ENCODE peak calls at places on chromosome 14, in five cellular contexts. V, G, R, Z and T are unnamed samples.

GRCh38 chr14:22432348-22432976 is 156.6 kb downstream of the DAD1 start:
- DNase-seq in V (no peak), G (peak), R (peak), Z (peak), T (peak)

GRCh38 chr14:83217492-83217891 is 1683.8 kb upstream of the SEL1L start:
- DNase-seq in V (no peak), G (peak), R (peak), Z (peak), T (peak)

GRCh38 chr14:96256420-96256819 is 410 bp downstream of the BDKRB1 start:
- DNase-seq in V (no peak), G (no peak), R (no peak), Z (no peak), T (peak)

GRCh38 chr14:87935081-87935828 is 57.7 kb downstream of the GALC start:
- DNase-seq in V (no peak), G (no peak), R (no peak), Z (no peak), T (no peak)

GRCh38 chr14:104451474-104451873 is 128.1 kb upstream of the C14orf180 start:
- DNase-seq in V (no peak), G (no peak), R (peak), Z (no peak), T (no peak)

GRCh38 chr14:58171090-58171489 is 19.1 kb upstream of the ARMH4 start:
- DNase-seq in V (no peak), G (peak), R (peak), Z (peak), T (peak)

GRCh38 chr14:74670726-74671125 is 42.2 kb downstream of the AREL1 start:
- DNase-seq in V (no peak), G (no peak), R (no peak), Z (no peak), T (peak)

GRCh38 chr14:24861083-24861630 is 188.8 kb downstream of the STXBP6 start:
- DNase-seq in V (no peak), G (peak), R (no peak), Z (no peak), T (peak)

GRCh38 chr14:22939684-22940083 is 10.5 kb upstream of the PRMT5 start:
- DNase-seq in V (no peak), G (no peak), R (no peak), Z (no peak), T (no peak)

GRCh38 chr14:55588259-55588699 is 8.3 kb downstream of the KTN1 start:
- DNase-seq in V (no peak), G (no peak), R (no peak), Z (no peak), T (peak)

GRCh38 chr14:77601846-77602609 is 14.4 kb downstream of the SPTLC2 start:
- DNase-seq in V (no peak), G (no peak), R (no peak), Z (no peak), T (no peak)

GRCh38 chr14:64303471-64303917 is 9.3 kb upstream of the ESR2 start:
- DNase-seq in V (no peak), G (no peak), R (no peak), Z (peak), T (peak)

GRCh38 chr14:68937790-68938514 is 41.1 kb downstream of the ACTN1 start:
- DNase-seq in V (no peak), G (no peak), R (peak), Z (no peak), T (no peak)

GRCh38 chr14:74964787-74965769 is 9.7 kb upstream of the PGF start:
- DNase-seq in V (no peak), G (no peak), R (no peak), Z (no peak), T (peak)

GRCh38 chr14:75604979-75605825 is 26.8 kb downstream of the FLVCR2 start:
- DNase-seq in V (no peak), G (peak), R (no peak), Z (no peak), T (no peak)

GRCh38 chr14:96916751-96917150 is 119.6 kb downstream of the VRK1 start:
- DNase-seq in V (no peak), G (no peak), R (no peak), Z (no peak), T (no peak)

GRCh38 chr14:92967346-92967926 is 44.5 kb downstream of the CHGA start:
- DNase-seq in V (no peak), G (no peak), R (no peak), Z (no peak), T (no peak)

GRCh38 chr14:36940476-36940875 is 231.9 kb downstream of the SLC25A21 start:
- DNase-seq in V (no peak), G (no peak), R (no peak), Z (no peak), T (peak)

GRCh38 chr14:103568952-103569351 is 6.2 kb downstream of the COA8 start:
- DNase-seq in V (no peak), G (no peak), R (no peak), Z (no peak), T (no peak)

GRCh38 chr14:105883066-105884005 is 357.0 kb downstream of the TMEM121 start:
- DNase-seq in V (no peak), G (no peak), R (no peak), Z (no peak), T (no peak)

GRCh38 chr14:105195051-105195450 is 13.9 kb upstream of the NUDT14 start:
- DNase-seq in V (no peak), G (no peak), R (no peak), Z (no peak), T (no peak)

GRCh38 chr14:60515244-60515695 is 6.3 kb downstream of the SIX6 start:
- DNase-seq in V (no peak), G (no peak), R (no peak), Z (no peak), T (no peak)

GRCh38 chr14:81737938-81738337 is 204.3 kb upstream of the SEL1L start:
- DNase-seq in V (no peak), G (no peak), R (no peak), Z (no peak), T (no peak)

GRCh38 chr14:56340921-56341320 is 222.7 kb downstream of the PELI2 start:
- DNase-seq in V (no peak), G (no peak), R (no peak), Z (no peak), T (no peak)

GRCh38 chr14:77184396-77185092 is 2.9 kb downstream of the TMEM63C start:
- DNase-seq in V (no peak), G (no peak), R (peak), Z (no peak), T (no peak)

GRCh38 chr14:54673193-54674121 is 106.5 kb downstream of the SAMD4A start:
- DNase-seq in V (no peak), G (no peak), R (no peak), Z (no peak), T (no peak)

GRCh38 chr14:57957441-57957840 is 91.5 kb upstream of the SLC35F4 start:
- DNase-seq in V (no peak), G (peak), R (no peak), Z (no peak), T (no peak)

GRCh38 chr14:92040431-92041040 is 677 bp upstream of the TRIP11 start:
- DNase-seq in V (no peak), G (peak), R (peak), Z (peak), T (peak)